ENCODE peak calls at places on chromosomes 5 and 9, in four cellular contexts. V, Q, C and K are unnamed samples.

GRCh38 chr5:149411738-149412519 is 32.8 kb upstream of the IL17B start:
- DNase-seq in V (no peak), Q (no peak), C (no peak), K (no peak)

GRCh38 chr9:116055536-116055935 is 98.1 kb upstream of the PAPPA start:
- DNase-seq in V (no peak), Q (no peak), C (no peak), K (no peak)

GRCh38 chr9:110975969-110976368 is 62.3 kb downstream of the LPAR1 start:
- DNase-seq in V (no peak), Q (no peak), C (no peak), K (no peak)

GRCh38 chr9:75109210-75109839 is 21.0 kb downstream of the OSTF1 start:
- DNase-seq in V (no peak), Q (no peak), C (no peak), K (no peak)

GRCh38 chr9:98732801-98733200 is 24.1 kb upstream of the GABBR2 start:
- DNase-seq in V (no peak), Q (no peak), C (no peak), K (no peak)

GRCh38 chr5:146041180-146041789 is 64.1 kb downstream of the PLAC8L1 start:
- DNase-seq in V (peak), Q (no peak), C (no peak), K (no peak)

GRCh38 chr5:171107650-171108049 is 201.4 kb upstream of the TLX3 start:
- DNase-seq in V (no peak), Q (no peak), C (no peak), K (no peak)

GRCh38 chr5:93870649-93871048 is 129.2 kb upstream of the POU5F2 start:
- DNase-seq in V (peak), Q (no peak), C (no peak), K (no peak)

GRCh38 chr5:115842952-115843351 is 1.2 kb downstream of the AP3S1 start:
- DNase-seq in V (no peak), Q (no peak), C (peak), K (no peak)

GRCh38 chr5:166505546-166505945 is 1785.9 kb upstream of the WWC1 start:
- DNase-seq in V (no peak), Q (no peak), C (no peak), K (no peak)

GRCh38 chr9:121073038-121073437 is 1.7 kb upstream of the CNTRL start:
- DNase-seq in V (peak), Q (peak), C (no peak), K (no peak)

GRCh38 chr9:9914174-9914573 is 698.6 kb downstream of the PTPRD start:
- DNase-seq in V (no peak), Q (no peak), C (no peak), K (no peak)

GRCh38 chr9:34898846-34899245 is 59.2 kb upstream of the PHF24 start:
- DNase-seq in V (no peak), Q (no peak), C (no peak), K (no peak)

GRCh38 chr9:71769175-71770165 is 1.2 kb upstream of the CEMIP2 start:
- DNase-seq in V (peak), Q (peak), C (peak), K (peak)

GRCh38 chr5:151100690-151101089 is 19.9 kb upstream of the TNIP1 start:
- DNase-seq in V (no peak), Q (no peak), C (no peak), K (no peak)

GRCh38 chr9:95460627-95461164 is 56.1 kb downstream of the PTCH1 start:
- DNase-seq in V (no peak), Q (no peak), C (no peak), K (no peak)

GRCh38 chr9:134623408-134624066 is 18.1 kb upstream of the COL5A1 start:
- DNase-seq in V (no peak), Q (no peak), C (no peak), K (peak)

GRCh38 chr5:135448796-135449507 is 1.8 kb upstream of the DCANP1 start:
- DNase-seq in V (no peak), Q (no peak), C (no peak), K (no peak)